ENCODE peak calls at places on chromosome 6, in eight cellular contexts. F is MM.1S, Z is hepatocyte, B is HCT116, W is endothelial cell of umbilical vein, V is GM23338, R is fibroblast of lung, Q is astrocyte. K is an unnamed sample.

GRCh38 chr6:42049116-42049809 is 1.1 kb upstream of the TAF8 start:
- DNase-seq in F (no peak), Z (no peak), B (no peak), W (no peak), V (peak), R (no peak), Q (no peak), K (no peak)

GRCh38 chr6:37389857-37390256 is 36.1 kb downstream of the RNF8 start:
- DNase-seq in F (no peak), Z (no peak), B (no peak), W (no peak), V (no peak), R (no peak), Q (no peak), K (no peak)

GRCh38 chr6:144150673-144151009 is 324 bp downstream of the STX11 start:
- DNase-seq in F (peak), Z (peak), B (peak), W (peak), V (peak), R (peak), Q (no peak), K (peak)

GRCh38 chr6:10801224-10801848 is 37.0 kb downstream of the MAK start:
- DNase-seq in F (peak), Z (peak), B (peak), W (peak), V (peak), R (peak), Q (peak), K (peak)

GRCh38 chr6:147170269-147170668 is 33.9 kb upstream of the STXBP5 start:
- DNase-seq in F (no peak), Z (no peak), B (no peak), W (no peak), V (no peak), R (peak), Q (peak), K (no peak)

GRCh38 chr6:68880050-68880449 is 245.0 kb downstream of the ADGRB3 start:
- DNase-seq in F (no peak), Z (no peak), B (no peak), W (no peak), V (no peak), R (no peak), Q (no peak), K (peak)

GRCh38 chr6:87660226-87660886 is 41.7 kb downstream of the AKIRIN2 start:
- DNase-seq in F (no peak), Z (no peak), B (no peak), W (peak), V (no peak), R (peak), Q (peak), K (no peak)

GRCh38 chr6:19142236-19142635 is 694.9 kb upstream of the ID4 start:
- DNase-seq in F (no peak), Z (no peak), B (no peak), W (no peak), V (no peak), R (no peak), Q (no peak), K (no peak)

GRCh38 chr6:52663120-52663934 is 7.6 kb upstream of the TMEM14A start:
- DNase-seq in F (peak), Z (peak), B (peak), W (peak), V (peak), R (peak), Q (peak), K (peak)

GRCh38 chr6:26125015-26125690 is 37.9 kb downstream of the HFE start:
- DNase-seq in F (peak), Z (no peak), B (no peak), W (peak), V (no peak), R (no peak), Q (no peak), K (no peak)

GRCh38 chr6:39978240-39978639 is 44.0 kb upstream of the MOCS1 start:
- DNase-seq in F (no peak), Z (no peak), B (no peak), W (no peak), V (no peak), R (no peak), Q (no peak), K (no peak)

DNA sequence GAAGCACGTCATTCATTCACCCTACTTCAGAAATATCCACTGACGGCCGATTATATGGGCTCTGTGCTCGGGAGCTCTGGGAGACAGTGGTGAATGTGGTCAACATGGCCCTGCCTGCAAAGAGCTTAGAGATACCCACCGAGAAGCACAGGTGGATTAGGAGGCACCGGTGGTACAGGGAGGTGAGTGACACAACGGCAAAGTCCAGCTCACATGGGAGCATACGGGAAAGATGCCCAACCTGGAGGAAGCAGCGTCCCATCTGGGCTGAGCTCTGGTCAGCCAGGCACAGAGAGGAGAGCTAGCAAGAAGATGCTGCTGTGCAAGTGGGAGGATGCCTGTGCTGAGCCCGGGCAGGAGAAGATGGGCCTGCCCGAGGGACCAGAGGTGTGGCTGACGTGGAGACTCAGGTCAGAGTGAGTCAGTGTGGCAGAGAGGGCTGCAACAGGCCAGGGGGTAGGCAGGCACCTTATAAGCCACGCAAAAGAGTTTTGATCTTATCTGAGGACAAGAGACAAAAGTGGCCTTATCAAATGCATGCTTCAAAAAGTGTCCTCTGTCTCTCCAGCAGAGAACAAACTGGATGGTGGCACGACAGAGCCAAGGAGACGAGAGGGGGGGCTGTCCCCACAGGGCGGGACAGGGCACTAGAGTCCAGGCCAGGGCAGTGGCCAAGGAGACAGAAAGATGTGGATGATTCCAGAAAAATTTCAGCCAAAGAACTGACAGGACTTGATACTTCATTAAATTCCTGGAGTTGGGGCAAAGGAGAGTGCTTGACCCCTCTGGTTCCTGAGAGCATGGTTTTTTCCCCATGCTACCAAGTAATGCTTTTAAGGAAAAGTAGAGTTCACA is 214.6 kb upstream of the SNX9 start:
- DNase-seq in F (no peak), Z (no peak), B (no peak), W (no peak), V (no peak), R (no peak), Q (no peak), K (no peak)
- TF ChIP-seq EZH2 in F (no peak), Z (no peak), B (no peak), W (no peak), V (no peak), R (no peak), Q (no peak), K (no peak)

GRCh38 chr6:23175391-23175790 is 606.0 kb downstream of the HDGFL1 start:
- DNase-seq in F (no peak), Z (no peak), B (no peak), W (no peak), V (no peak), R (peak), Q (peak), K (no peak)

GRCh38 chr6:23176471-23176870 is 607.1 kb downstream of the HDGFL1 start:
- DNase-seq in F (no peak), Z (no peak), B (no peak), W (no peak), V (no peak), R (no peak), Q (no peak), K (no peak)

GRCh38 chr6:23174781-23175361 is 605.5 kb downstream of the HDGFL1 start:
- DNase-seq in F (no peak), Z (no peak), B (peak), W (no peak), V (no peak), R (peak), Q (peak), K (peak)

GRCh38 chr6:23179994-23180393 is 610.6 kb downstream of the HDGFL1 start:
- DNase-seq in F (no peak), Z (no peak), B (no peak), W (no peak), V (no peak), R (no peak), Q (no peak), K (peak)

DNA sequence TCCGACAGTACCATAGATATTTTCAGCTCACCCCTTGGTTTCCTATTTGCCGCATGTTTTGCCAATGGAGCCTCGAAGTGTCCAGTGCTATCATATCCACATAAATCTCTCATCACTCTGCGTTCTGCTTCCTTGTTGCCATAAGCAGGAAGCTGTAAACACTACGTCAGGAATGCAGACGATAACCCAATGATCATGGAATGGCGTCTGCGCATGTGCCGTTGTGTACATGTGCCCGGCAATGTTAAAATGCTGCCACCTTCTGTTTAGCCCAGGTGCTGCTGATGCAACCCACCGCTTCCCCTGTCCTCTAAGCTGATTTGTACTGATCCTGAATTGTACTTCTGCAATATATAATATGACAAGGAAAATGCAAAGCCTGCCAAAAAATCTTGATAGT is 607.5 kb downstream of the HDGFL1 start:
- DNase-seq in F (no peak), Z (peak), B (no peak), W (peak), V (peak), R (no peak), Q (no peak), K (peak)
- TF ChIP-seq CTCF in F (no peak), Z (peak), B (no peak), W (no peak), V (peak), R (peak), Q (no peak), K (peak)

DNA sequence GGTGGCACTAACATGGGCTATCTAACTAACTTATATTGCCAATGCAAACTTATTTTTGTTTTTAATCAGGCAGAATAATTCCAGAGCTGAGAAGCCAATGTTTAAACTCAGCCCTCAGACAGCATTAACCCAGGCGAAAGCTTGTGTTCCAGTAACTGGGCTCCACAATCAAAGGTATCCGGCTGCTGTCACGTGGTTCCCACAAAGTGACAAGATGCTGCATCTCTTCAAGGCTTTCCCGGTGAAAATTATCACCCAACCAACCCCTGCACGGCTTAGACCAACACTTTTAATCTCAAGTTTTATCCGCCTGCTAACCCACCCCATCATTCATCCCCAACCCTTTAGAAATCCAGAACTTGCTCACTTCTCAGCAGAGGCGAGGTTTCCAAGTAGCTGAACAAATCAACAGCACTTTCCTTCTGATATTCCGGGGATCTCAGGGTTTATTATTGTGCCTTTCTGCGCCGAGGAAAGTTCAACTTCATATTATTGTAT is 874 bp downstream of the MTCL3 start:
- DNase-seq in F (no peak), Z (no peak), B (no peak), W (no peak), V (peak), R (peak), Q (no peak), K (peak)
- TF ChIP-seq EZH2 in F (no peak), Z (no peak), B (no peak), W (no peak), V (no peak), R (no peak), Q (peak), K (no peak)

DNA sequence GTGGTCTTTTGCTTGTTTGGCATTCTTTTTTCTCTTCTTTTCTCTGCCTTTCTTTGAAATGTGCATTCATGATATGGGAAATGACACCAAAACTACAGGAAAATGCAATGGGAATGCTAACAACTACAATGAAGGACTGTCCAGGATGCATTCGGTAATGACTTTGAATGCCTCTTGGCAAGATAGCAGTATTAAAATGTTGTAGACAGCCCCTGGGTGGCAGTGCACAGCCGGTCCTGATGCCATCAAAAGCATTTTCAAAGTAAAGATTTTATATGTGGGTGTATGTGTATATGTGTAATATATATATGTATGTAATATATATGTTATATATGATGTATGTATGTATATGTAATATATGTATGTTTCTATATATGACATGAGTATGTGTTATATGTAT is 218.9 kb upstream of the MMS22L start:
- DNase-seq in F (no peak), Z (no peak), B (no peak), W (no peak), V (no peak), R (no peak), Q (no peak), K (peak)
- TF ChIP-seq CTCF in F (no peak), Z (no peak), B (no peak), W (no peak), V (no peak), R (no peak), Q (no peak), K (peak)

GRCh38 chr6:122995930-122996796 is at the start of gene CLVS2:
- DNase-seq in F (no peak), Z (peak), B (no peak), W (no peak), V (peak), R (peak), Q (peak), K (peak)

GRCh38 chr6:122996797-122997520 is 924 bp downstream of the CLVS2 start:
- DNase-seq in F (no peak), Z (no peak), B (no peak), W (no peak), V (no peak), R (no peak), Q (no peak), K (peak)

GRCh38 chr6:122998403-122998965 is 2.4 kb downstream of the CLVS2 start:
- DNase-seq in F (no peak), Z (no peak), B (no peak), W (no peak), V (no peak), R (no peak), Q (no peak), K (peak)

GRCh38 chr6:122997541-122998150 is 1.6 kb downstream of the CLVS2 start:
- DNase-seq in F (no peak), Z (no peak), B (no peak), W (no peak), V (no peak), R (no peak), Q (no peak), K (peak)

DNA sequence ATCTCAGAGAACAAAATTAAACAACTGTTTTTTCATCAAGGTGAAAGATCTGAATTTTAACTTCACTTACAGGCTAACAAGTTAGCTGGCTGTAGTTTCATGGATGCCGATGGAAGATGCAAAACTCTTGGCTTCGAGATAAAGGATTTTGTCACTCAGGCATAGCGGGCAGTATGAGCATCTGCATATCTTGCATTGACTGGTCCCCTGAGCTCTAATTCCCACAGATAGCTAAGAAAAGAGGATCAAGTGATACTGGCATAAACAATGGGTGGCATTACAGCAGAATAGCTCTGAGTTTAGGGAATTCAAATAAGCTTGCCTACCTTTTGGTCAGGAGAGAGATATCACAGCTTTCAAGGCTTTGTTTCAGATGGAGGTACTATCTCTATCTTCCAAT is 1.8 kb upstream of the CLVS2 start:
- DNase-seq in F (no peak), Z (no peak), B (no peak), W (no peak), V (no peak), R (no peak), Q (no peak), K (no peak)
- TF ChIP-seq EZH2 in F (no peak), Z (no peak), B (no peak), W (no peak), V (no peak), R (no peak), Q (no peak), K (no peak)

DNA sequence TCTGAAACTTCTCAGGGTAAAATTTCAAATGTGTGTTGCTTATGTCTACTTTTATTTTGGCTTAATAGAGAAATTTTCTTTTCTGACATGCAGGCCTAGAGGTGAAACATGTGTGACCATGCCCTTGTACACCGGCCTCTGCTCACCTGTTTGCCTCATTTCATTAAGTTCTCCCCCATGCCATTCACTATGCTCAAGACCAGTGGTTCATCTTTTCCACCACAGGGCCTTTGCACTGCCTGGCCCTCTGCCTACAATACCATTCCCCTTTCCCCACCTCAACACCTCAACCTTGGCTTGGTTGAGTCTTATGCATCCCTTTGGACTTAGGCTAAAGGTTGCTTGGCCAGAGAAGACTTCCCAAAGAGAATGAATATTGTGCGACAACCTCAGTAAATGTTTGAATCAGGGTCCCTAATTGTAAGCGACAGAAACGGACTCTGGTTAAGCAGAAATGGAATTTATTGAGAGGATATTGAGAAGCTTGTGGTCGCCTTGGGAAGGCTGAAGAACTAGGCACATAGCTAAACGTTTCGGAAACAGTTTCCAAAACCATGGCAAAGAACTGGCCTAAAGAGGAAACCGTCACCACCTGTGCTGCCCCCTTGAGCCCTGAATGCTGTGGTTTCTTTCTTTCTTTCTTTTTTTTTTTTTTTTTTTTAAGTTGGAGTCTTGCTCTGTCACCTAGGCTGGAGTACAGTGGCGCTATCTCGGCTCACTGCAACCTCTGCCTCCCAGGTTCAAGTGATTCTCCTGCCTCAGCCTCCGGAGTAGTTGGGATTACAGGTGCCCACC is 152.2 kb downstream of the SOX4 start:
- DNase-seq in F (no peak), Z (no peak), B (no peak), W (no peak), V (peak), R (no peak), Q (no peak), K (no peak)
- TF ChIP-seq CTCF in F (no peak), Z (no peak), B (no peak), W (no peak), V (peak), R (no peak), Q (no peak), K (no peak)

K was measured in A673.